ENCODE peak calls at places on chromosome 13, in eight cellular contexts. G is amniotic stem cell; D is renal cortical epithelial cell; P is Caco-2; V is Daoy; C is cardiac fibroblast; J is SK-MEL-5; Y is stimulated activated CD4-positive, alpha-beta T cell treated with anti-CD3 and anti-CD28 coated beads, Interleukin-12 subunit alpha, Interleukin-12 subunit beta, amount 100 ng/mL, for 4 hours. Q is an unnamed sample.

GRCh38 chr13:76903544-76904162 is 17.4 kb upstream of the KCTD12 start:
- DNase-seq in G (peak; percentile 49), D (peak; percentile 71), P (peak; percentile 80), V (peak; percentile 60), C (peak; percentile 87), J (peak; percentile 83), Y (peak; percentile 55), Q (peak; percentile 46)

GRCh38 chr13:93686399-93686798 is 459.8 kb downstream of the GPC6 start:
- DNase-seq in G (no peak), D (no peak), P (no peak), V (no peak), C (no peak), J (no peak), Y (no peak), Q (no peak)

GRCh38 chr13:26406791-26407190 is 150.7 kb upstream of the WASF3 start:
- DNase-seq in G (no peak), D (no peak), P (no peak), V (no peak), C (no peak), J (no peak), Y (no peak), Q (no peak)

GRCh38 chr13:110270507-110270906 is 36.5 kb downstream of the COL4A1 start:
- DNase-seq in G (no peak), D (no peak), P (no peak), V (no peak), C (no peak), J (no peak), Y (no peak), Q (no peak)

GRCh38 chr13:105262579-105262978 is 1272.9 kb downstream of the EFNB2 start:
- DNase-seq in G (no peak), D (no peak), P (no peak), V (no peak), C (no peak), J (no peak), Y (no peak), Q (no peak)

GRCh38 chr13:91792054-91792453 is 393.6 kb downstream of the GPC5 start:
- DNase-seq in G (no peak), D (no peak), P (no peak), V (no peak), C (no peak), J (no peak), Y (no peak), Q (no peak)

GRCh38 chr13:80284290-80284689 is 56.6 kb downstream of the SPRY2 start:
- DNase-seq in G (no peak), D (no peak), P (no peak), V (no peak), C (no peak), J (no peak), Y (no peak), Q (no peak)

GRCh38 chr13:114105351-114106225 is 26.8 kb downstream of the RASA3 start:
- DNase-seq in G (no peak), D (no peak), P (no peak), V (no peak), C (no peak), J (no peak), Y (no peak), Q (no peak)

GRCh38 chr13:109764474-109765292 is 21.7 kb downstream of the IRS2 start:
- DNase-seq in G (no peak), D (no peak), P (no peak), V (peak; percentile 55), C (no peak), J (peak; percentile 66), Y (no peak), Q (no peak)

GRCh38 chr13:24152292-24153214 is 8.0 kb upstream of the SPATA13 start:
- DNase-seq in G (no peak), D (no peak), P (no peak), V (peak; percentile 15), C (no peak), J (no peak), Y (no peak), Q (no peak)

GRCh38 chr13:99008577-99008976 is 30.7 kb upstream of the DOCK9 start:
- DNase-seq in G (no peak), D (no peak), P (no peak), V (no peak), C (no peak), J (no peak), Y (no peak), Q (no peak)

GRCh38 chr13:24683833-24684599 is 3.8 kb downstream of the ATP12A start:
- DNase-seq in G (no peak), D (peak; percentile 18), P (peak; percentile 81), V (peak; percentile 66), C (peak; percentile 45), J (peak; percentile 82), Y (peak; percentile 64), Q (peak; percentile 41)

GRCh38 chr13:31242342-31242741 is 42.6 kb downstream of the B3GLCT start:
- DNase-seq in G (no peak), D (no peak), P (no peak), V (no peak), C (peak; percentile 13), J (no peak), Y (no peak), Q (no peak)

GRCh38 chr13:33194820-33195692 is 90.5 kb downstream of the STARD13 start:
- DNase-seq in G (peak; percentile 85), D (peak; percentile 73), P (peak; percentile 36), V (peak; percentile 88), C (peak; percentile 95), J (peak; percentile 18), Y (no peak), Q (no peak)

GRCh38 chr13:37476874-37477273 is 121.7 kb downstream of the POSTN start:
- DNase-seq in G (no peak), D (no peak), P (no peak), V (no peak), C (no peak), J (no peak), Y (no peak), Q (no peak)

GRCh38 chr13:49265822-49266221 is 18.1 kb downstream of the CDADC1 start:
- DNase-seq in G (no peak), D (no peak), P (no peak), V (peak; percentile 15), C (peak; percentile 2), J (no peak), Y (no peak), Q (no peak)

GRCh38 chr13:39888865-39889810 is 233.7 kb downstream of the COG6 start:
- DNase-seq in G (no peak), D (peak; percentile 27), P (peak; percentile 2), V (peak; percentile 13), C (peak; percentile 71), J (peak; percentile 82), Y (no peak), Q (no peak)

GRCh38 chr13:30982506-30982905 is 50.0 kb downstream of the TEX26 start:
- DNase-seq in G (no peak), D (peak; percentile 62), P (no peak), V (no peak), C (no peak), J (no peak), Y (no peak), Q (no peak)

GRCh38 chr13:93552596-93552995 is 326.0 kb downstream of the GPC6 start:
- DNase-seq in G (no peak), D (no peak), P (no peak), V (no peak), C (no peak), J (no peak), Y (no peak), Q (no peak)

GRCh38 chr13:93614776-93615175 is 388.2 kb downstream of the GPC6 start:
- DNase-seq in G (no peak), D (no peak), P (no peak), V (no peak), C (no peak), J (no peak), Y (no peak), Q (no peak)

GRCh38 chr13:98888890-98889279 is 89.0 kb downstream of the DOCK9 start:
- DNase-seq in G (no peak), D (no peak), P (no peak), V (no peak), C (no peak), J (no peak), Y (no peak), Q (no peak)

GRCh38 chr13:97280478-97280877 is 58.3 kb downstream of the MBNL2 start:
- DNase-seq in G (no peak), D (peak; percentile 69), P (no peak), V (no peak), C (no peak), J (peak; percentile 41), Y (no peak), Q (no peak)

GRCh38 chr13:30133554-30133912 is 173.8 kb downstream of the KATNAL1 start:
- DNase-seq in G (no peak), D (no peak), P (no peak), V (no peak), C (no peak), J (no peak), Y (no peak), Q (no peak)

GRCh38 chr13:35475131-35475959 is 1.1 kb downstream of the MAB21L1 start:
- DNase-seq in G (no peak), D (no peak), P (no peak), V (peak; percentile 54), C (peak; percentile 25), J (peak; percentile 56), Y (no peak), Q (no peak)